ENCODE peak calls at places on chromosomes 11 and 22, in seven cellular contexts. One of them, this sample, is unnamed.

GRCh38 chr11:133945087-133945974 is 11.4 kb downstream of the IGSF9B start:
- DNase-seq in fibroblast of lung: no peak
- DNase-seq in upper lobe of right lung: no peak
- DNase-seq in CD8-positive, alpha-beta T cell: peak; percentile 92
- DNase-seq in pancreas: no peak
- DNase-seq in lung: no peak
- DNase-seq in mammary epithelial cell: peak; percentile 14
- DNase-seq in this sample: no peak

GRCh38 chr11:95641506-95641905 is 148.1 kb downstream of the FAM76B start:
- DNase-seq in pancreas: no peak
- DNase-seq in CD8-positive, alpha-beta T cell: peak; percentile 22
- DNase-seq in mammary epithelial cell: peak; percentile 78
- DNase-seq in fibroblast of lung: no peak
- DNase-seq in upper lobe of right lung: peak; percentile 69
- DNase-seq in lung: peak; percentile 67
- DNase-seq in this sample: no peak

GRCh38 chr11:113014262-113014661 is 53.0 kb downstream of the NCAM1 start:
- DNase-seq in fibroblast of lung: peak; percentile 28
- DNase-seq in pancreas: no peak
- DNase-seq in lung: no peak
- DNase-seq in CD8-positive, alpha-beta T cell: no peak
- DNase-seq in upper lobe of right lung: no peak
- DNase-seq in mammary epithelial cell: no peak
- DNase-seq in this sample: no peak

GRCh38 chr11:2791139-2791520 is 91.3 kb upstream of the KCNQ1OT1 start:
- DNase-seq in CD8-positive, alpha-beta T cell: no peak
- DNase-seq in fibroblast of lung: no peak
- DNase-seq in upper lobe of right lung: peak; percentile 77
- DNase-seq in lung: no peak
- DNase-seq in pancreas: no peak
- DNase-seq in mammary epithelial cell: no peak
- DNase-seq in this sample: no peak

GRCh38 chr11:75200051-75200450 is 40.5 kb upstream of the TPBGL start:
- DNase-seq in lung: no peak
- DNase-seq in fibroblast of lung: no peak
- DNase-seq in mammary epithelial cell: no peak
- DNase-seq in upper lobe of right lung: peak; percentile 58
- DNase-seq in CD8-positive, alpha-beta T cell: no peak
- DNase-seq in pancreas: no peak
- DNase-seq in this sample: no peak

GRCh38 chr11:116505466-116506247 is 267.1 kb downstream of the BUD13 start:
- DNase-seq in CD8-positive, alpha-beta T cell: no peak
- DNase-seq in pancreas: no peak
- DNase-seq in lung: no peak
- DNase-seq in fibroblast of lung: no peak
- DNase-seq in mammary epithelial cell: no peak
- DNase-seq in upper lobe of right lung: no peak
- DNase-seq in this sample: no peak

GRCh38 chr11:73217810-73218105 is 323 bp upstream of the P2RY2 start:
- DNase-seq in upper lobe of right lung: no peak
- DNase-seq in CD8-positive, alpha-beta T cell: no peak
- DNase-seq in lung: no peak
- DNase-seq in fibroblast of lung: no peak
- DNase-seq in mammary epithelial cell: no peak
- DNase-seq in pancreas: no peak
- DNase-seq in this sample: no peak

GRCh38 chr22:44805663-44806062 is 53.3 kb downstream of the ARHGAP8 start:
- DNase-seq in lung: no peak
- DNase-seq in fibroblast of lung: no peak
- DNase-seq in pancreas: no peak
- DNase-seq in upper lobe of right lung: no peak
- DNase-seq in CD8-positive, alpha-beta T cell: no peak
- DNase-seq in mammary epithelial cell: no peak
- DNase-seq in this sample: no peak

GRCh38 chr22:46043816-46044717 is 67.1 kb upstream of the WNT7B start:
- DNase-seq in pancreas: no peak
- DNase-seq in fibroblast of lung: no peak
- DNase-seq in lung: no peak
- DNase-seq in CD8-positive, alpha-beta T cell: no peak
- DNase-seq in upper lobe of right lung: peak; percentile 74
- DNase-seq in mammary epithelial cell: peak; percentile 70
- DNase-seq in this sample: no peak

GRCh38 chr11:61026121-61027031 is 54.9 kb downstream of the CD6 start:
- DNase-seq in pancreas: no peak
- DNase-seq in CD8-positive, alpha-beta T cell: peak; percentile 73
- DNase-seq in lung: no peak
- DNase-seq in upper lobe of right lung: no peak
- DNase-seq in mammary epithelial cell: no peak
- DNase-seq in fibroblast of lung: no peak
- DNase-seq in this sample: no peak

GRCh38 chr22:17744430-17744829 is 29.8 kb downstream of the BID start:
- DNase-seq in CD8-positive, alpha-beta T cell: no peak
- DNase-seq in upper lobe of right lung: no peak
- DNase-seq in fibroblast of lung: no peak
- DNase-seq in pancreas: no peak
- DNase-seq in lung: no peak
- DNase-seq in mammary epithelial cell: no peak
- DNase-seq in this sample: no peak

GRCh38 chr11:64146036-64146943 is 19.6 kb downstream of the MACROD1 start:
- DNase-seq in pancreas: peak; percentile 53
- DNase-seq in CD8-positive, alpha-beta T cell: peak; percentile 61
- DNase-seq in fibroblast of lung: peak; percentile 35
- DNase-seq in lung: peak; percentile 61
- DNase-seq in upper lobe of right lung: peak; percentile 77
- DNase-seq in mammary epithelial cell: peak; percentile 17
- DNase-seq in this sample: peak; percentile 20

GRCh38 chr11:80083561-80083960 is 642.7 kb upstream of the TENM4 start:
- DNase-seq in upper lobe of right lung: no peak
- DNase-seq in pancreas: no peak
- DNase-seq in lung: no peak
- DNase-seq in CD8-positive, alpha-beta T cell: no peak
- DNase-seq in fibroblast of lung: no peak
- DNase-seq in mammary epithelial cell: peak; percentile 89
- DNase-seq in this sample: peak; percentile 78

GRCh38 chr11:18384157-18384641 is 10.2 kb upstream of the LDHA start:
- DNase-seq in upper lobe of right lung: peak; percentile 68
- DNase-seq in lung: peak; percentile 67
- DNase-seq in pancreas: peak; percentile 54
- DNase-seq in fibroblast of lung: peak; percentile 83
- DNase-seq in mammary epithelial cell: peak; percentile 88
- DNase-seq in CD8-positive, alpha-beta T cell: no peak
- DNase-seq in this sample: peak; percentile 69

GRCh38 chr11:96242971-96243647 is 99.9 kb downstream of the MAML2 start:
- DNase-seq in lung: peak; percentile 95
- DNase-seq in mammary epithelial cell: peak; percentile 92
- DNase-seq in CD8-positive, alpha-beta T cell: peak; percentile 78
- DNase-seq in upper lobe of right lung: peak; percentile 96
- DNase-seq in fibroblast of lung: peak; percentile 98
- DNase-seq in pancreas: peak; percentile 91
- DNase-seq in this sample: peak; percentile 94

GRCh38 chr22:48941903-48942625 is 885.6 kb downstream of the BRD1 start:
- DNase-seq in fibroblast of lung: no peak
- DNase-seq in lung: peak; percentile 15
- DNase-seq in upper lobe of right lung: peak; percentile 28
- DNase-seq in CD8-positive, alpha-beta T cell: no peak
- DNase-seq in mammary epithelial cell: no peak
- DNase-seq in pancreas: no peak
- DNase-seq in this sample: no peak

GRCh38 chr11:85737738-85738137 is 51.7 kb upstream of the CCDC89 start:
- DNase-seq in lung: no peak
- DNase-seq in mammary epithelial cell: no peak
- DNase-seq in pancreas: no peak
- DNase-seq in fibroblast of lung: no peak
- DNase-seq in CD8-positive, alpha-beta T cell: peak; percentile 28
- DNase-seq in upper lobe of right lung: no peak
- DNase-seq in this sample: no peak

GRCh38 chr11:130470832-130471706 is 22.6 kb downstream of the ADAMTS15 start:
- DNase-seq in mammary epithelial cell: no peak
- DNase-seq in CD8-positive, alpha-beta T cell: no peak
- DNase-seq in lung: no peak
- DNase-seq in pancreas: no peak
- DNase-seq in fibroblast of lung: no peak
- DNase-seq in upper lobe of right lung: no peak
- DNase-seq in this sample: no peak

GRCh38 chr22:44409691-44410316 is 88.2 kb downstream of the RTL6 start:
- DNase-seq in lung: no peak
- DNase-seq in CD8-positive, alpha-beta T cell: no peak
- DNase-seq in fibroblast of lung: no peak
- DNase-seq in mammary epithelial cell: no peak
- DNase-seq in upper lobe of right lung: peak; percentile 42
- DNase-seq in pancreas: no peak
- DNase-seq in this sample: no peak

GRCh38 chr11:64866173-64866491 is 12.3 kb downstream of the EHD1 start:
- DNase-seq in upper lobe of right lung: no peak
- DNase-seq in fibroblast of lung: no peak
- DNase-seq in CD8-positive, alpha-beta T cell: no peak
- DNase-seq in pancreas: no peak
- DNase-seq in lung: no peak
- DNase-seq in mammary epithelial cell: no peak
- DNase-seq in this sample: no peak

GRCh38 chr22:19121631-19122142 is 525 bp downstream of the DGCR2 start:
- DNase-seq in mammary epithelial cell: peak; percentile 54
- DNase-seq in lung: peak; percentile 69
- DNase-seq in CD8-positive, alpha-beta T cell: no peak
- DNase-seq in pancreas: peak; percentile 67
- DNase-seq in upper lobe of right lung: peak; percentile 84
- DNase-seq in fibroblast of lung: peak; percentile 32
- DNase-seq in this sample: peak; percentile 25

GRCh38 chr22:28183078-28183870 is 264.2 kb upstream of the PITPNB start:
- DNase-seq in pancreas: no peak
- DNase-seq in fibroblast of lung: no peak
- DNase-seq in lung: no peak
- DNase-seq in upper lobe of right lung: no peak
- DNase-seq in mammary epithelial cell: no peak
- DNase-seq in CD8-positive, alpha-beta T cell: no peak
- DNase-seq in this sample: no peak

GRCh38 chr22:50326959-50327710 is at the start of gene DENND6B:
- DNase-seq in mammary epithelial cell: peak; percentile 64
- DNase-seq in fibroblast of lung: peak; percentile 75
- DNase-seq in CD8-positive, alpha-beta T cell: peak; percentile 54
- DNase-seq in lung: peak; percentile 77
- DNase-seq in upper lobe of right lung: peak; percentile 92
- DNase-seq in pancreas: peak; percentile 74
- DNase-seq in this sample: no peak

GRCh38 chr22:44211256-44211945 is 30.7 kb downstream of the PARVG start:
- DNase-seq in upper lobe of right lung: no peak
- DNase-seq in pancreas: no peak
- DNase-seq in lung: no peak
- DNase-seq in mammary epithelial cell: no peak
- DNase-seq in fibroblast of lung: peak; percentile 49
- DNase-seq in CD8-positive, alpha-beta T cell: no peak
- DNase-seq in this sample: no peak

GRCh38 chr22:31326877-31327276 is 19.3 kb downstream of the PATZ1 start:
- DNase-seq in fibroblast of lung: no peak
- DNase-seq in mammary epithelial cell: no peak
- DNase-seq in pancreas: no peak
- DNase-seq in CD8-positive, alpha-beta T cell: no peak
- DNase-seq in lung: no peak
- DNase-seq in upper lobe of right lung: no peak
- DNase-seq in this sample: no peak

DNA sequence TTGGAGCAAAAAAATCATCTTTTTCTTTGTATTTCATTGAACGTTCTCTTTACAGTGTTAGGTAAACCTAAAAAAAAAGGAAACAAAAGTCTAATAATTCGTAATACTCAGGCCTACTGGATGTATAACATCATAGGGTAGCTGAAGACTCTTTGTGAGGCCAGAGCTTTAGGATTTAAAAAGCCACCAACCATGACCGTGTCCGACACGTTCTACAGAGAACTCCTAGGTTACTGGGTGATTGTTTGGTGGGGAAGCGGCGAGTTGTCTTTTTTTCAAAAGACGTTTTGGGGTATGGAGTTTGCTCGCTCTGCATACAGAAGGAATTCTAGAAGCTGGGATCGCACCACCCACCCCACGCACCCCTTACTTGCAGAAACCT is 573 bp upstream of the CAPRIN1 start:
- DNase-seq in fibroblast of lung: no peak
- DNase-seq in CD8-positive, alpha-beta T cell: no peak
- DNase-seq in mammary epithelial cell: peak; percentile 21
- DNase-seq in pancreas: no peak
- DNase-seq in lung: no peak
- DNase-seq in upper lobe of right lung: no peak
- DNase-seq in this sample: no peak
- H3K27ac ChIP-seq in fibroblast of lung: peak overlapping the region; percentile 98
- H3K27ac ChIP-seq in CD8-positive, alpha-beta T cell: peak overlapping the region; percentile 99
- H3K27ac ChIP-seq in mammary epithelial cell: peak overlapping the region; percentile 94
- H3K27ac ChIP-seq in pancreas: peak overlapping the region; percentile 99
- H3K27ac ChIP-seq in lung: peak overlapping the region; percentile 100
- H3K27ac ChIP-seq in upper lobe of right lung: peak overlapping the region; percentile 100
- H3K27ac ChIP-seq in this sample: peak overlapping the region; percentile 99

GRCh38 chr11:78493413-78493975 is 75.9 kb upstream of the GAB2 start:
- DNase-seq in lung: no peak
- DNase-seq in fibroblast of lung: no peak
- DNase-seq in mammary epithelial cell: no peak
- DNase-seq in pancreas: no peak
- DNase-seq in upper lobe of right lung: no peak
- DNase-seq in CD8-positive, alpha-beta T cell: no peak
- DNase-seq in this sample: no peak
- TF ChIP-seq CTCF in lung: no peak
- TF ChIP-seq CTCF in fibroblast of lung: no peak
- TF ChIP-seq CTCF in mammary epithelial cell: no peak
- TF ChIP-seq CTCF in pancreas: no peak
- TF ChIP-seq CTCF in upper lobe of right lung: no peak
- TF ChIP-seq CTCF in CD8-positive, alpha-beta T cell: no peak
- TF ChIP-seq CTCF in this sample: no peak

GRCh38 chr11:76889414-76889975 is 28.8 kb downstream of the ACER3 start:
- DNase-seq in CD8-positive, alpha-beta T cell: no peak
- DNase-seq in fibroblast of lung: peak; percentile 11
- DNase-seq in lung: no peak
- DNase-seq in upper lobe of right lung: no peak
- DNase-seq in mammary epithelial cell: no peak
- DNase-seq in pancreas: no peak
- DNase-seq in this sample: no peak
- H3K27ac ChIP-seq in CD8-positive, alpha-beta T cell: no peak overlapping the region
- H3K27ac ChIP-seq in fibroblast of lung: no peak overlapping the region
- H3K27ac ChIP-seq in lung: no peak overlapping the region
- H3K27ac ChIP-seq in upper lobe of right lung: no peak overlapping the region
- H3K27ac ChIP-seq in mammary epithelial cell: no peak overlapping the region
- H3K27ac ChIP-seq in pancreas: no peak overlapping the region
- H3K27ac ChIP-seq in this sample: no peak overlapping the region

GRCh38 chr22:42813501-42813900 is 43.6 kb downstream of the ARFGAP3 start:
- DNase-seq in CD8-positive, alpha-beta T cell: no peak
- DNase-seq in fibroblast of lung: no peak
- DNase-seq in lung: peak; percentile 11
- DNase-seq in upper lobe of right lung: no peak
- DNase-seq in mammary epithelial cell: no peak
- DNase-seq in pancreas: no peak
- DNase-seq in this sample: no peak

GRCh38 chr22:42816339-42816738 is 40.7 kb downstream of the ARFGAP3 start:
- DNase-seq in CD8-positive, alpha-beta T cell: no peak
- DNase-seq in fibroblast of lung: no peak
- DNase-seq in upper lobe of right lung: no peak
- DNase-seq in mammary epithelial cell: peak; percentile 32
- DNase-seq in pancreas: no peak
- DNase-seq in lung: peak; percentile 27
- DNase-seq in this sample: no peak

GRCh38 chr22:42814616-42815015 is 42.5 kb downstream of the ARFGAP3 start:
- DNase-seq in pancreas: no peak
- DNase-seq in CD8-positive, alpha-beta T cell: no peak
- DNase-seq in lung: peak; percentile 7
- DNase-seq in upper lobe of right lung: no peak
- DNase-seq in fibroblast of lung: no peak
- DNase-seq in mammary epithelial cell: no peak
- DNase-seq in this sample: no peak

GRCh38 chr22:42811510-42811909 is 45.6 kb downstream of the ARFGAP3 start:
- DNase-seq in pancreas: no peak
- DNase-seq in mammary epithelial cell: no peak
- DNase-seq in fibroblast of lung: no peak
- DNase-seq in CD8-positive, alpha-beta T cell: no peak
- DNase-seq in lung: peak; percentile 6
- DNase-seq in upper lobe of right lung: no peak
- DNase-seq in this sample: no peak

GRCh38 chr22:42814215-42814614 is 42.9 kb downstream of the ARFGAP3 start:
- DNase-seq in CD8-positive, alpha-beta T cell: no peak
- DNase-seq in mammary epithelial cell: no peak
- DNase-seq in lung: peak; percentile 22
- DNase-seq in upper lobe of right lung: no peak
- DNase-seq in pancreas: no peak
- DNase-seq in fibroblast of lung: no peak
- DNase-seq in this sample: no peak
- TF ChIP-seq CTCF in CD8-positive, alpha-beta T cell: no peak
- TF ChIP-seq CTCF in mammary epithelial cell: no peak
- TF ChIP-seq CTCF in lung: no peak
- TF ChIP-seq CTCF in upper lobe of right lung: no peak
- TF ChIP-seq CTCF in pancreas: no peak
- TF ChIP-seq CTCF in fibroblast of lung: no peak
- TF ChIP-seq CTCF in this sample: no peak